ENCODE peak calls at places on chromosomes 3 and 15, in four cellular contexts. One of them, this sample, is unnamed.

GRCh38 chr15:77617507-77618285 is 15.0 kb downstream of the LINGO1 start:
- DNase-seq in WTC11: peak
- DNase-seq in HepG2: peak
- DNase-seq in K562: peak
- DNase-seq in this sample: no peak

GRCh38 chr3:105728913-105729312 is 139.9 kb downstream of the CBLB start:
- DNase-seq in WTC11: no peak
- DNase-seq in HepG2: no peak
- DNase-seq in K562: no peak
- DNase-seq in this sample: no peak

GRCh38 chr3:115512565-115513410 is 110.5 kb upstream of the GAP43 start:
- DNase-seq in WTC11: peak
- DNase-seq in HepG2: no peak
- DNase-seq in K562: no peak
- DNase-seq in this sample: no peak

GRCh38 chr3:115022835-115023398 is 124.2 kb downstream of the ZBTB20 start:
- DNase-seq in WTC11: no peak
- DNase-seq in HepG2: no peak
- DNase-seq in K562: no peak
- DNase-seq in this sample: no peak

GRCh38 chr15:64180235-64180824 is 17.5 kb upstream of the PPIB start:
- DNase-seq in WTC11: no peak
- DNase-seq in HepG2: no peak
- DNase-seq in K562: no peak
- DNase-seq in this sample: peak

GRCh38 chr3:32850636-32851035 is 32.8 kb downstream of the TRIM71 start:
- DNase-seq in WTC11: no peak
- DNase-seq in HepG2: no peak
- DNase-seq in K562: no peak
- DNase-seq in this sample: no peak

GRCh38 chr3:172648736-172649135 is 62.1 kb downstream of the NCEH1 start:
- DNase-seq in WTC11: no peak
- DNase-seq in HepG2: no peak
- DNase-seq in K562: no peak
- DNase-seq in this sample: no peak

GRCh38 chr15:73318463-73319351 is 50.1 kb downstream of the HCN4 start:
- DNase-seq in WTC11: peak
- DNase-seq in HepG2: no peak
- DNase-seq in K562: peak
- DNase-seq in this sample: no peak

GRCh38 chr3:112699436-112699978 is 58.6 kb upstream of the CCDC80 start:
- DNase-seq in WTC11: no peak
- DNase-seq in HepG2: no peak
- DNase-seq in K562: no peak
- DNase-seq in this sample: no peak

GRCh38 chr3:195893916-195894315 is 14.4 kb downstream of the TNK2 start:
- DNase-seq in WTC11: no peak
- DNase-seq in HepG2: no peak
- DNase-seq in K562: no peak
- DNase-seq in this sample: no peak

GRCh38 chr3:195892105-195892354 is 16.3 kb downstream of the TNK2 start:
- DNase-seq in WTC11: no peak
- DNase-seq in HepG2: no peak
- DNase-seq in K562: no peak
- DNase-seq in this sample: no peak

GRCh38 chr3:195892355-195893120 is 15.8 kb downstream of the TNK2 start:
- DNase-seq in WTC11: no peak
- DNase-seq in HepG2: peak
- DNase-seq in K562: peak
- DNase-seq in this sample: no peak

GRCh38 chr3:195893121-195893449 is 15.3 kb downstream of the TNK2 start:
- DNase-seq in WTC11: no peak
- DNase-seq in HepG2: no peak
- DNase-seq in K562: no peak
- DNase-seq in this sample: no peak

GRCh38 chr3:195893516-195893915 is 14.8 kb downstream of the TNK2 start:
- DNase-seq in WTC11: no peak
- DNase-seq in HepG2: no peak
- DNase-seq in K562: no peak
- DNase-seq in this sample: no peak
- TF ChIP-seq NR2C2 in WTC11: no peak
- TF ChIP-seq NR2C2 in HepG2: no peak
- TF ChIP-seq NR2C2 in K562: no peak
- TF ChIP-seq NR2C2 in this sample: no peak

DNA sequence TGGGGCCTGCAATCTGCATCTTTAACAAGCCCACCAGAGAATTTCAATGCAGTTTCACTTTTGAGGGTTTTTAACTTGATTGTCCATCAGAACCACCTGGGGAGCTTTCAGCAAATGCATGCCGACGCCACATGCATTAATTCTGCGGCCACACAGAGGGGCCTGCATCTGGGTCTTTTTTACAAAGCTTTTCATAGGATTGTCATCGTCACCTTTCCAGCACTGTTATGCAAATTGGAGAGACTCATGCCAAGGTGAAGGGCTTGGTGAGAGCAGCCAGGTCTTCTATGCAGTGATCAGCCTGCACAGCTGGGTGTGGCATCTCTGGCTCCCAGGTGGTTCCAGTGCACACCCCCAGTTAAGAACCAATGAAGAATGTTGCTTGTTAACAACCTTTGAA is 143.0 kb upstream of the CTDSPL start:
- DNase-seq in WTC11: no peak
- DNase-seq in HepG2: no peak
- DNase-seq in K562: no peak
- DNase-seq in this sample: no peak
- TF ChIP-seq NR2C2 in WTC11: no peak
- TF ChIP-seq NR2C2 in HepG2: no peak
- TF ChIP-seq NR2C2 in K562: no peak
- TF ChIP-seq NR2C2 in this sample: no peak

DNA sequence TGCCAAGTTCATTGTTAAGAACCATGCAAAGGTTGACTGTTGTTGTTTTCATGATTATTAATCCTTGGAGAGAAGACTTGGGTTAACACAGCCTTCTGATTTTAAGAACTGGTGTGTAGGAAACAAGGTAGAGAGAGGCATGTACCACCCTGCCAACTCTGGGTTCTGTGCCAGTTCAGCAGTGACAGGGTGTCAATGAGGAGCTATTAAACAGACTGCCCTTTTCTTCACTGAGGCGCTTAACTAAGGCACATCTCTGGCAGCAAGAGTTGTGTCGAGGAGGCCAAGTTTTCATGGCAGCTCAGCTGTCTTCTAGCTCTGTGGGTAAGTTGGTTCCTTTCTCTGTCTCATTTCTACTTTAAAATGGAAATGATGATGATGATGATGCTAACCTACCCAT is 117.6 kb downstream of the FEZF2 start:
- DNase-seq in WTC11: no peak
- DNase-seq in HepG2: no peak
- DNase-seq in K562: no peak
- DNase-seq in this sample: no peak
- TF ChIP-seq NR2C2 in WTC11: no peak
- TF ChIP-seq NR2C2 in HepG2: no peak
- TF ChIP-seq NR2C2 in K562: no peak
- TF ChIP-seq NR2C2 in this sample: no peak

GRCh38 chr15:70336425-70337009 is 238.8 kb upstream of the TLE3 start:
- DNase-seq in WTC11: no peak
- DNase-seq in HepG2: no peak
- DNase-seq in K562: no peak
- DNase-seq in this sample: no peak
- TF ChIP-seq NR2C2 in WTC11: no peak
- TF ChIP-seq NR2C2 in HepG2: no peak
- TF ChIP-seq NR2C2 in K562: no peak
- TF ChIP-seq NR2C2 in this sample: no peak

DNA sequence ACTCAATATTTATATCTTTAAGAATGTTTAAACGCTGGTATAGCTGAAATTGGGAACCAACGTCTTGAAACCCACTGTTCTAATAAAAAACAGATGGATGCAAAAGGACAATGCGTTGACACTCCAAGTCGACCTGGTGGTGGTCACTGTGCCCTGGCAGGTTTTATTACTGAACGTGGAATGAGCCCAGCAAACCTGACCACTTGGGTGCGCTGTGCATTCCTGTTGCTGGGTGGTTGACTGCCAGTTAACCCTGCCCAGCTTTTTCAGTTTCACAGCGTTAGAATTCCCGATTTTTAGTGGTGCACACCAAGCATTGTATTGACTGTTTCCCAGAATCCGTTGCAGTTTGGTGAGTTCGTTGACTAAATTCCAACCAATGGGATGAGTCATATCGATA is 384.4 kb downstream of the OCA2 start:
- DNase-seq in WTC11: peak
- DNase-seq in HepG2: no peak
- DNase-seq in K562: no peak
- DNase-seq in this sample: no peak
- TF ChIP-seq NR2C2 in WTC11: no peak
- TF ChIP-seq NR2C2 in HepG2: no peak
- TF ChIP-seq NR2C2 in K562: no peak
- TF ChIP-seq NR2C2 in this sample: no peak

GRCh38 chr15:87477759-87478687 is 778.5 kb downstream of the NTRK3 start:
- DNase-seq in WTC11: no peak
- DNase-seq in HepG2: no peak
- DNase-seq in K562: peak
- DNase-seq in this sample: no peak
- TF ChIP-seq NR2C2 in WTC11: no peak
- TF ChIP-seq NR2C2 in HepG2: no peak
- TF ChIP-seq NR2C2 in K562: no peak
- TF ChIP-seq NR2C2 in this sample: no peak

GRCh38 chr15:99982662-99983061 is 249.4 kb upstream of the LYSMD4 start:
- DNase-seq in WTC11: no peak
- DNase-seq in HepG2: no peak
- DNase-seq in K562: no peak
- DNase-seq in this sample: no peak

GRCh38 chr15:99983171-99983891 is 250.1 kb upstream of the LYSMD4 start:
- DNase-seq in WTC11: peak
- DNase-seq in HepG2: no peak
- DNase-seq in K562: no peak
- DNase-seq in this sample: no peak

GRCh38 chr15:99981839-99982658 is 248.8 kb upstream of the LYSMD4 start:
- DNase-seq in WTC11: peak
- DNase-seq in HepG2: no peak
- DNase-seq in K562: no peak
- DNase-seq in this sample: no peak

GRCh38 chr15:99984491-99985243 is 251.4 kb upstream of the LYSMD4 start:
- DNase-seq in WTC11: no peak
- DNase-seq in HepG2: no peak
- DNase-seq in K562: no peak
- DNase-seq in this sample: no peak

GRCh38 chr15:99983894-99984293 is 250.7 kb upstream of the LYSMD4 start:
- DNase-seq in WTC11: peak
- DNase-seq in HepG2: no peak
- DNase-seq in K562: no peak
- DNase-seq in this sample: no peak
- TF ChIP-seq NR2C2 in WTC11: no peak
- TF ChIP-seq NR2C2 in HepG2: no peak
- TF ChIP-seq NR2C2 in K562: no peak
- TF ChIP-seq NR2C2 in this sample: no peak

DNA sequence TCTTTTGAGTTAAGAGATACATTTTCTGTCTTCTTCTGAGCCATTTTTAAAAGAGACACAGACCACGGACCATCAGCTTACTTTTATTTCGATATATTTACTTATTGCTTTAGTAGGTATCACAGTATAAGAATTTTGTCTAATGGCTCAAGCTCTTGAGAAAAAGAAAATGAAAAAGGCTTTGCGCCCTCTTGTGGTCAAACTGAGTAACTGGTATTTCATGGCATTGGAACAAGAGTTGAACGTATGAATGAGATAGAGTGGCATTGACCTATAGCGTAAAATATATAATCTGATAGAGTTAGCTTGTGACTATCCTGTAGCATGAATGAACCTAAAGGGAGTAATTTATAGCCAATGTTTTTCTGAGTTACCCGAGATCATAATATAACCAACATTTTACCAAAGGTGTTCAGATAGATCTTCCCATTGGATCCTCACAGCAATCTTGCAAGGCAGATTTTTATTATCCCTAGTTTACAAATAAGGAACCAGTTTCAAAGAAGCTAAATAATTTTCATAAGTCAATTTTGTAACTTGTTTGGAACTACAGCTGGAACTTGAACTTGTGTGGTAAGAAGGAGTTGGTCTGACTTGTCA is 154.6 kb downstream of the POLR2M start:
- DNase-seq in WTC11: no peak
- DNase-seq in HepG2: peak
- DNase-seq in K562: peak
- DNase-seq in this sample: peak
- TF ChIP-seq NR2C2 in WTC11: no peak
- TF ChIP-seq NR2C2 in HepG2: no peak
- TF ChIP-seq NR2C2 in K562: no peak
- TF ChIP-seq NR2C2 in this sample: no peak

DNA sequence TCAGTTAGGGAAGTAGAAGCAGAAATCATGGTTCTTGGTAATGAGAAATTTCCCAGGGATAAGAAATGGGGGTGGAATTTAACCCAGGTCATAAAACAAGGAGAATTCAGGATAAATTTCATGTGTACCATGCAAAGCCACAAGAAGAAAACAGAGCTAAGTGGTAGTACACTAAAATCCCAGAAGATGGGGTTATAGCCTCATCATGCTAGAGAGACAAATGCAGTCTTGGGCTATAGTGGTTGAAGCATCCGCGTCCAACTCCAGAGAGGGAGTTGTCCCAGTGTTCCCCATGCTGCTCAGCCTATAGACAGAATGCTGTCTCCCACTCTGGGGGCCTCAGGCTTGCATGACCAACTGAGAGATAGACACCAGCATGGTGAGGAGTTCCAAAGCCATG is 36.2 kb upstream of the CLRN1 start:
- DNase-seq in WTC11: no peak
- DNase-seq in HepG2: no peak
- DNase-seq in K562: no peak
- DNase-seq in this sample: no peak
- TF ChIP-seq NR2C2 in WTC11: no peak
- TF ChIP-seq NR2C2 in HepG2: no peak
- TF ChIP-seq NR2C2 in K562: no peak
- TF ChIP-seq NR2C2 in this sample: no peak

DNA sequence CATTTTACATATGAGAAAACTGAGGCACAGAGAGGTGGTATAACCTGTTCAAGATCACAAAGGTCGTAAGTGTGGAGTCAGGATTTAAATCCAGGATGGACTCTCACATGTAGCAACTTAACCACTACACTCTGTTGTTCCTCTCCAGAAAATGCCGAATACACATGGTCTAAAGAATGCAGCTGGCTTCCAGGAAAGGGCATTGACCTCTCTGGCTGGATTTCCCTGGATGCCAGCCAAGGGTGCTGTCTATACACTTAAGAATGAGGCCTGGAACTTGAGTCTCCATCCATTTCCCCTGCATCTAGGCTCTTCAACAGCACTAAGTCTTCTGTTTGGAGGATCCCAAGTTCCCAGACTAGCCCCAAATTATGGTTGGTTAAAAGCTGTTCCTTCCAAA is 60.5 kb downstream of the CERS3 start:
- DNase-seq in WTC11: no peak
- DNase-seq in HepG2: no peak
- DNase-seq in K562: no peak
- DNase-seq in this sample: no peak
- TF ChIP-seq NR2C2 in WTC11: no peak
- TF ChIP-seq NR2C2 in HepG2: no peak
- TF ChIP-seq NR2C2 in K562: no peak
- TF ChIP-seq NR2C2 in this sample: no peak